ENCODE peak calls at places on chromosomes 5 and 9, in ten cellular contexts. One of them, this sample, is unnamed.
A peak's percentile ranks its signal among the peaks of the same experiment; 100 is the strongest.

GRCh38 chr5:124310453-124310852 is 436.0 kb downstream of the ZNF608 start:
- DNase-seq in DND-41: no peak
- DNase-seq in cardiac muscle cell: no peak
- DNase-seq in astrocyte of the spinal cord: no peak
- DNase-seq in gastrocnemius medialis: no peak
- DNase-seq in mucosa of descending colon: no peak
- DNase-seq in cardiac fibroblast: no peak
- DNase-seq in epithelial cell of esophagus: peak; percentile 36
- DNase-seq in breast epithelium: peak; percentile 20
- DNase-seq in left lung: no peak
- DNase-seq in this sample: no peak

GRCh38 chr5:137695651-137696428 is 40.0 kb downstream of the KLHL3 start:
- DNase-seq in DND-41: peak; percentile 24
- DNase-seq in cardiac muscle cell: peak; percentile 8
- DNase-seq in astrocyte of the spinal cord: no peak
- DNase-seq in gastrocnemius medialis: no peak
- DNase-seq in mucosa of descending colon: no peak
- DNase-seq in cardiac fibroblast: peak; percentile 17
- DNase-seq in epithelial cell of esophagus: no peak
- DNase-seq in breast epithelium: no peak
- DNase-seq in left lung: no peak
- DNase-seq in this sample: no peak

GRCh38 chr5:31741496-31741895 is 102.6 kb downstream of the PDZD2 start:
- DNase-seq in DND-41: no peak
- DNase-seq in cardiac muscle cell: no peak
- DNase-seq in astrocyte of the spinal cord: no peak
- DNase-seq in gastrocnemius medialis: peak; percentile 18
- DNase-seq in mucosa of descending colon: no peak
- DNase-seq in cardiac fibroblast: no peak
- DNase-seq in epithelial cell of esophagus: no peak
- DNase-seq in breast epithelium: no peak
- DNase-seq in left lung: no peak
- DNase-seq in this sample: no peak

GRCh38 chr5:171428168-171428658 is 8.8 kb downstream of the FGF18 start:
- DNase-seq in DND-41: no peak
- DNase-seq in cardiac muscle cell: no peak
- DNase-seq in astrocyte of the spinal cord: no peak
- DNase-seq in gastrocnemius medialis: no peak
- DNase-seq in mucosa of descending colon: peak; percentile 8
- DNase-seq in cardiac fibroblast: no peak
- DNase-seq in epithelial cell of esophagus: no peak
- DNase-seq in breast epithelium: no peak
- DNase-seq in left lung: no peak
- DNase-seq in this sample: no peak

GRCh38 chr5:179217356-179217755 is 127.9 kb downstream of the ADAMTS2 start:
- DNase-seq in DND-41: no peak
- DNase-seq in cardiac muscle cell: no peak
- DNase-seq in astrocyte of the spinal cord: no peak
- DNase-seq in gastrocnemius medialis: no peak
- DNase-seq in mucosa of descending colon: no peak
- DNase-seq in cardiac fibroblast: peak; percentile 26
- DNase-seq in epithelial cell of esophagus: no peak
- DNase-seq in breast epithelium: no peak
- DNase-seq in left lung: no peak
- DNase-seq in this sample: no peak

GRCh38 chr9:124344291-124345050 is 70.8 kb downstream of the PSMB7 start:
- DNase-seq in DND-41: no peak
- DNase-seq in cardiac muscle cell: no peak
- DNase-seq in astrocyte of the spinal cord: no peak
- DNase-seq in gastrocnemius medialis: no peak
- DNase-seq in mucosa of descending colon: peak; percentile 45
- DNase-seq in cardiac fibroblast: no peak
- DNase-seq in epithelial cell of esophagus: no peak
- DNase-seq in breast epithelium: no peak
- DNase-seq in left lung: no peak
- DNase-seq in this sample: no peak

GRCh38 chr5:55440188-55440646 is 94.5 kb downstream of the PLPP1 start:
- DNase-seq in DND-41: no peak
- DNase-seq in cardiac muscle cell: peak; percentile 64
- DNase-seq in astrocyte of the spinal cord: peak; percentile 21
- DNase-seq in gastrocnemius medialis: no peak
- DNase-seq in mucosa of descending colon: no peak
- DNase-seq in cardiac fibroblast: peak; percentile 52
- DNase-seq in epithelial cell of esophagus: peak; percentile 29
- DNase-seq in breast epithelium: no peak
- DNase-seq in left lung: no peak
- DNase-seq in this sample: no peak

GRCh38 chr5:31731016-31731415 is 92.1 kb downstream of the PDZD2 start:
- DNase-seq in DND-41: no peak
- DNase-seq in cardiac muscle cell: no peak
- DNase-seq in astrocyte of the spinal cord: no peak
- DNase-seq in gastrocnemius medialis: no peak
- DNase-seq in mucosa of descending colon: no peak
- DNase-seq in cardiac fibroblast: no peak
- DNase-seq in epithelial cell of esophagus: no peak
- DNase-seq in breast epithelium: no peak
- DNase-seq in left lung: no peak
- DNase-seq in this sample: no peak

GRCh38 chr5:121273818-121274433 is 577.8 kb upstream of the FTMT start:
- DNase-seq in DND-41: no peak
- DNase-seq in cardiac muscle cell: peak; percentile 74
- DNase-seq in astrocyte of the spinal cord: peak; percentile 78
- DNase-seq in gastrocnemius medialis: no peak
- DNase-seq in mucosa of descending colon: no peak
- DNase-seq in cardiac fibroblast: peak; percentile 68
- DNase-seq in epithelial cell of esophagus: peak; percentile 93
- DNase-seq in breast epithelium: no peak
- DNase-seq in left lung: no peak
- DNase-seq in this sample: peak; percentile 89

GRCh38 chr9:114276908-114277821 is 45.7 kb upstream of the ORM1 start:
- DNase-seq in DND-41: no peak
- DNase-seq in cardiac muscle cell: peak; percentile 88
- DNase-seq in astrocyte of the spinal cord: peak; percentile 97
- DNase-seq in gastrocnemius medialis: peak; percentile 8
- DNase-seq in mucosa of descending colon: peak; percentile 36
- DNase-seq in cardiac fibroblast: peak; percentile 88
- DNase-seq in epithelial cell of esophagus: peak; percentile 97
- DNase-seq in breast epithelium: no peak
- DNase-seq in left lung: peak; percentile 46
- DNase-seq in this sample: peak; percentile 90

GRCh38 chr5:177085985-177086917 is at the start of gene FGFR4:
- DNase-seq in DND-41: no peak
- DNase-seq in cardiac muscle cell: peak; percentile 73
- DNase-seq in astrocyte of the spinal cord: peak; percentile 51
- DNase-seq in gastrocnemius medialis: peak; percentile 25
- DNase-seq in mucosa of descending colon: peak; percentile 88
- DNase-seq in cardiac fibroblast: peak; percentile 72
- DNase-seq in epithelial cell of esophagus: peak; percentile 81
- DNase-seq in breast epithelium: no peak
- DNase-seq in left lung: peak; percentile 67
- DNase-seq in this sample: peak; percentile 29

GRCh38 chr9:138075496-138075895 is 197.9 kb downstream of the CACNA1B start:
- DNase-seq in DND-41: no peak
- DNase-seq in cardiac muscle cell: no peak
- DNase-seq in astrocyte of the spinal cord: no peak
- DNase-seq in gastrocnemius medialis: no peak
- DNase-seq in mucosa of descending colon: no peak
- DNase-seq in cardiac fibroblast: no peak
- DNase-seq in epithelial cell of esophagus: no peak
- DNase-seq in breast epithelium: peak; percentile 7
- DNase-seq in left lung: no peak
- DNase-seq in this sample: no peak

GRCh38 chr5:57499262-57500050 is 16.8 kb upstream of the ACTBL2 start:
- DNase-seq in DND-41: peak; percentile 41
- DNase-seq in cardiac muscle cell: peak; percentile 86
- DNase-seq in astrocyte of the spinal cord: peak; percentile 72
- DNase-seq in gastrocnemius medialis: no peak
- DNase-seq in mucosa of descending colon: no peak
- DNase-seq in cardiac fibroblast: peak; percentile 89
- DNase-seq in epithelial cell of esophagus: peak; percentile 81
- DNase-seq in breast epithelium: no peak
- DNase-seq in left lung: no peak
- DNase-seq in this sample: peak; percentile 92

GRCh38 chr5:118459490-118459889 is 528.9 kb downstream of the DTWD2 start:
- DNase-seq in DND-41: no peak
- DNase-seq in cardiac muscle cell: no peak
- DNase-seq in astrocyte of the spinal cord: no peak
- DNase-seq in gastrocnemius medialis: no peak
- DNase-seq in mucosa of descending colon: no peak
- DNase-seq in cardiac fibroblast: no peak
- DNase-seq in epithelial cell of esophagus: no peak
- DNase-seq in breast epithelium: no peak
- DNase-seq in left lung: no peak
- DNase-seq in this sample: no peak

GRCh38 chr9:134695144-134695543 is 53.5 kb downstream of the COL5A1 start:
- DNase-seq in DND-41: no peak
- DNase-seq in cardiac muscle cell: no peak
- DNase-seq in astrocyte of the spinal cord: no peak
- DNase-seq in gastrocnemius medialis: no peak
- DNase-seq in mucosa of descending colon: peak; percentile 38
- DNase-seq in cardiac fibroblast: no peak
- DNase-seq in epithelial cell of esophagus: no peak
- DNase-seq in breast epithelium: no peak
- DNase-seq in left lung: no peak
- DNase-seq in this sample: no peak

DNA sequence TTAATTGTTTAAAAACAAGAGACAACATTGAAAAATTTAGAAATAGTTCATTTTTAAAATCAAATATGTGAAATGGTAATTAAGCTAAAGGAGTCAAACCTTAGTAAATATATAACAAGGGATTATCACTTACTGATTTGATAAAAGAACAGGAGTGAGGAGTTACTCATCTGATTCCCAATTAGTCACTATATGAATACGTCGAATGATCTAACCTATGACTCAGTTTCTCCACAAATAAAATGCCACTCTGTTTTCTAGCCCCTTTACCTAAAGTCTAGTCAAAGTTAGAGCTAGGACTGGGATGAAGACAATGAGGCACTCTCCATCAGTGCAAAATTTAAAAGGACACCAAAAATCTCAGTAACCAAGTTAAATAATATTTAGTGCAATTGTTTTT is 70.4 kb upstream of the RASEF start:
- DNase-seq in DND-41: no peak
- DNase-seq in cardiac muscle cell: no peak
- DNase-seq in astrocyte of the spinal cord: no peak
- DNase-seq in gastrocnemius medialis: no peak
- DNase-seq in mucosa of descending colon: no peak
- DNase-seq in cardiac fibroblast: no peak
- DNase-seq in epithelial cell of esophagus: peak; percentile 57
- DNase-seq in breast epithelium: no peak
- DNase-seq in left lung: no peak
- DNase-seq in this sample: no peak
- TF ChIP-seq CTCF in DND-41: no peak
- TF ChIP-seq CTCF in cardiac muscle cell: no peak
- TF ChIP-seq CTCF in astrocyte of the spinal cord: no peak
- TF ChIP-seq CTCF in gastrocnemius medialis: no peak
- TF ChIP-seq CTCF in mucosa of descending colon: no peak
- TF ChIP-seq CTCF in cardiac fibroblast: no peak
- TF ChIP-seq CTCF in epithelial cell of esophagus: no peak
- TF ChIP-seq CTCF in breast epithelium: no peak
- TF ChIP-seq CTCF in left lung: no peak
- TF ChIP-seq CTCF in this sample: no peak

GRCh38 chr5:95957804-95958203 is 3.8 kb downstream of the ELL2 start:
- DNase-seq in DND-41: no peak
- DNase-seq in cardiac muscle cell: no peak
- DNase-seq in astrocyte of the spinal cord: no peak
- DNase-seq in gastrocnemius medialis: no peak
- DNase-seq in mucosa of descending colon: no peak
- DNase-seq in cardiac fibroblast: no peak
- DNase-seq in epithelial cell of esophagus: no peak
- DNase-seq in breast epithelium: no peak
- DNase-seq in left lung: no peak
- DNase-seq in this sample: no peak
- H3K4me3 ChIP-seq in DND-41: no peak overlapping the region
- H3K4me3 ChIP-seq in cardiac muscle cell: peak overlapping the region; percentile 98
- H3K4me3 ChIP-seq in astrocyte of the spinal cord: no peak overlapping the region
- H3K4me3 ChIP-seq in gastrocnemius medialis: peak overlapping the region; percentile 86
- H3K4me3 ChIP-seq in mucosa of descending colon: no peak overlapping the region
- H3K4me3 ChIP-seq in cardiac fibroblast: no peak overlapping the region
- H3K4me3 ChIP-seq in epithelial cell of esophagus: peak overlapping the region; percentile 92
- H3K4me3 ChIP-seq in breast epithelium: peak overlapping the region; percentile 95
- H3K4me3 ChIP-seq in left lung: peak overlapping the region; percentile 79
- H3K4me3 ChIP-seq in this sample: peak overlapping the region; percentile 97

GRCh38 chr9:96856363-96857286 is 2.3 kb upstream of the ZNF782 start:
- DNase-seq in DND-41: peak; percentile 66
- DNase-seq in cardiac muscle cell: peak; percentile 81
- DNase-seq in astrocyte of the spinal cord: peak; percentile 71
- DNase-seq in gastrocnemius medialis: peak; percentile 31
- DNase-seq in mucosa of descending colon: no peak
- DNase-seq in cardiac fibroblast: peak; percentile 80
- DNase-seq in epithelial cell of esophagus: peak; percentile 77
- DNase-seq in breast epithelium: no peak
- DNase-seq in left lung: peak; percentile 65
- DNase-seq in this sample: peak; percentile 76
- TF ChIP-seq CTCF in DND-41: peak; percentile 88
- TF ChIP-seq CTCF in cardiac muscle cell: peak; percentile 96
- TF ChIP-seq CTCF in astrocyte of the spinal cord: peak; percentile 95
- TF ChIP-seq CTCF in gastrocnemius medialis: peak; percentile 83
- TF ChIP-seq CTCF in mucosa of descending colon: peak; percentile 85
- TF ChIP-seq CTCF in cardiac fibroblast: peak; percentile 90
- TF ChIP-seq CTCF in epithelial cell of esophagus: peak; percentile 95
- TF ChIP-seq CTCF in breast epithelium: peak; percentile 84
- TF ChIP-seq CTCF in left lung: peak; percentile 87
- TF ChIP-seq CTCF in this sample: peak; percentile 91

GRCh38 chr9:97237311-97237786 is 70.1 kb upstream of the CCDC180 start:
- DNase-seq in DND-41: no peak
- DNase-seq in cardiac muscle cell: peak; percentile 13
- DNase-seq in astrocyte of the spinal cord: no peak
- DNase-seq in gastrocnemius medialis: no peak
- DNase-seq in mucosa of descending colon: no peak
- DNase-seq in cardiac fibroblast: no peak
- DNase-seq in epithelial cell of esophagus: no peak
- DNase-seq in breast epithelium: no peak
- DNase-seq in left lung: no peak
- DNase-seq in this sample: no peak
- H3K4me3 ChIP-seq in DND-41: peak overlapping the region; percentile 77
- H3K4me3 ChIP-seq in cardiac muscle cell: peak overlapping the region; percentile 80
- H3K4me3 ChIP-seq in astrocyte of the spinal cord: peak overlapping the region; percentile 66
- H3K4me3 ChIP-seq in gastrocnemius medialis: peak overlapping the region; percentile 73
- H3K4me3 ChIP-seq in mucosa of descending colon: no peak overlapping the region
- H3K4me3 ChIP-seq in cardiac fibroblast: no peak overlapping the region
- H3K4me3 ChIP-seq in epithelial cell of esophagus: peak overlapping the region; percentile 58
- H3K4me3 ChIP-seq in breast epithelium: peak overlapping the region; percentile 75
- H3K4me3 ChIP-seq in left lung: peak overlapping the region; percentile 54
- H3K4me3 ChIP-seq in this sample: no peak overlapping the region